ENCODE peak calls at places on chromosomes 12 and 14, in five cellular contexts. U is HTR-8/SVneo, V is KG1, R is NCI-H1105, S is GM06990. G is an unnamed sample.

GRCh38 chr14:62126885-62127478 is 364.8 kb downstream of the SNAPC1 start:
- DNase-seq in U (peak), V (peak), R (peak), S (no peak), G (peak)

GRCh38 chr12:102454808-102455760 is 25.3 kb downstream of the IGF1 start:
- DNase-seq in U (no peak), V (no peak), R (no peak), S (no peak), G (peak)

GRCh38 chr14:68211421-68211820 is 391.8 kb downstream of the RAD51B start:
- DNase-seq in U (no peak), V (no peak), R (no peak), S (no peak), G (no peak)

GRCh38 chr12:91109148-91109564 is 2.1 kb downstream of the LUM start:
- DNase-seq in U (no peak), V (peak), R (no peak), S (peak), G (peak)

GRCh38 chr12:6426882-6427671 is 17.7 kb upstream of the CD27 start:
- DNase-seq in U (no peak), V (no peak), R (no peak), S (peak), G (no peak)

GRCh38 chr12:116737774-116738657 is at the start of the genes RNFT2 and SPRING1:
- DNase-seq in U (peak), V (peak), R (peak), S (peak), G (peak)

GRCh38 chr14:74888164-74889158 is 6.7 kb downstream of the DLST start:
- DNase-seq in U (no peak), V (no peak), R (no peak), S (no peak), G (peak)

GRCh38 chr14:101960225-101960624 is 4.1 kb upstream of the DYNC1H1 start:
- DNase-seq in U (no peak), V (peak), R (no peak), S (no peak), G (peak)

GRCh38 chr12:124032265-124032886 is 59.4 kb downstream of the ZNF664 start:
- DNase-seq in U (peak), V (peak), R (peak), S (no peak), G (peak)

GRCh38 chr12:2483713-2484112 is 311.1 kb upstream of the FKBP4 start:
- DNase-seq in U (no peak), V (no peak), R (no peak), S (no peak), G (no peak)

GRCh38 chr12:67811437-67812361 is 163.2 kb downstream of the DYRK2 start:
- DNase-seq in U (no peak), V (no peak), R (no peak), S (no peak), G (no peak)

GRCh38 chr12:46110220-46110700 is 119.9 kb upstream of the SCAF11 start:
- DNase-seq in U (no peak), V (no peak), R (peak), S (no peak), G (no peak)

GRCh38 chr14:36424478-36425102 is 95.4 kb downstream of the NKX2-1 start:
- DNase-seq in U (no peak), V (no peak), R (peak), S (no peak), G (no peak)

GRCh38 chr12:77686760-77687159 is 143.9 kb upstream of the NAV3 start:
- DNase-seq in U (no peak), V (no peak), R (peak), S (no peak), G (no peak)

GRCh38 chr14:77991128-77991772 is 178.9 kb upstream of the NRXN3 start:
- DNase-seq in U (no peak), V (no peak), R (no peak), S (no peak), G (peak)

GRCh38 chr12:121789800-121790748 is 3.4 kb downstream of the RHOF start:
- DNase-seq in U (no peak), V (peak), R (no peak), S (peak), G (peak)